ENCODE peak calls at places on chromosome 3, in nine cellular contexts. M, F, H, Y, R, V, L, Z and W are unnamed samples.

GRCh38 chr3:152728346-152728980 is 106.5 kb upstream of the P2RY1 start:
- DNase-seq in H (no peak), F (no peak), Y (no peak), Z (no peak), L (no peak), M (no peak), R (no peak), V (no peak), W (no peak)

GRCh38 chr3:133803474-133803873 is 2.1 kb upstream of the SRPRB start:
- DNase-seq in M (no peak), H (no peak), V (no peak), Y (no peak), F (no peak), L (no peak), Z (no peak), R (no peak), W (no peak)

GRCh38 chr3:108125550-108126071 is 34.8 kb upstream of the CD47 start:
- DNase-seq in V (peak), Y (peak), M (no peak), Z (no peak), R (no peak), F (no peak), L (no peak), H (peak), W (no peak)

GRCh38 chr3:34387831-34388564 is 589.6 kb downstream of the PDCD6IP start:
- DNase-seq in V (no peak), H (no peak), F (no peak), Z (no peak), Y (no peak), R (no peak), L (no peak), M (no peak), W (no peak)

GRCh38 chr3:196270499-196270898 is 17.0 kb downstream of the PCYT1A start:
- DNase-seq in H (no peak), L (no peak), M (no peak), V (no peak), Y (no peak), F (no peak), R (no peak), Z (no peak), W (no peak)

GRCh38 chr3:65568497-65568896 is 470.2 kb downstream of the MAGI1 start:
- DNase-seq in L (no peak), Y (no peak), Z (no peak), M (no peak), V (no peak), F (peak), H (no peak), R (no peak), W (no peak)

GRCh38 chr3:9715764-9716437 is 12.3 kb downstream of the CPNE9 start:
- DNase-seq in M (peak), V (no peak), R (peak), L (peak), H (no peak), F (peak), Y (no peak), Z (peak), W (peak)

GRCh38 chr3:164452707-164453106 is 625.6 kb downstream of the SI start:
- DNase-seq in Z (no peak), L (peak), M (no peak), R (no peak), Y (no peak), V (no peak), H (no peak), F (no peak), W (no peak)

GRCh38 chr3:35760147-35760546 is 120.8 kb downstream of the ARPP21 start:
- DNase-seq in Y (no peak), R (no peak), H (no peak), V (no peak), L (no peak), F (no peak), Z (no peak), M (no peak), W (no peak)

GRCh38 chr3:12237912-12238650 is 50.8 kb upstream of the PPARG start:
- DNase-seq in Z (no peak), F (peak), M (no peak), Y (no peak), R (no peak), V (no peak), L (no peak), H (no peak), W (no peak)

GRCh38 chr3:4079354-4080180 is 223.6 kb upstream of the SETMAR start:
- DNase-seq in F (no peak), H (no peak), L (no peak), V (no peak), R (no peak), Y (no peak), M (no peak), Z (no peak), W (no peak)

GRCh38 chr3:48423883-48424695 is 5.8 kb downstream of the PLXNB1 start:
- DNase-seq in H (no peak), R (no peak), F (no peak), M (no peak), Y (no peak), Z (no peak), V (no peak), L (no peak), W (no peak)

GRCh38 chr3:25281041-25281842 is 146.8 kb upstream of the RARB start:
- DNase-seq in H (no peak), L (no peak), Z (no peak), R (no peak), Y (no peak), V (no peak), F (no peak), M (no peak), W (no peak)

GRCh38 chr3:142211034-142211433 is 14.4 kb downstream of the GK5 start:
- DNase-seq in L (peak), V (no peak), R (no peak), M (no peak), Y (no peak), F (no peak), H (no peak), Z (no peak), W (peak)

GRCh38 chr3:56761887-56762605 is 39.7 kb downstream of the ARHGEF3 start:
- DNase-seq in R (no peak), F (no peak), Z (no peak), M (no peak), L (no peak), V (no peak), Y (no peak), H (no peak), W (no peak)

GRCh38 chr3:163622384-163622783 is 1455.9 kb downstream of the SI start:
- DNase-seq in H (no peak), L (peak), Y (no peak), M (no peak), V (no peak), Z (no peak), F (peak), R (no peak), W (peak)

GRCh38 chr3:4416961-4417360 is 50.1 kb downstream of the SUMF1 start:
- DNase-seq in Z (peak), Y (no peak), L (peak), R (peak), V (no peak), M (peak), F (peak), H (no peak), W (peak)

GRCh38 chr3:69649120-69649519 is 90.1 kb upstream of the MITF start:
- DNase-seq in F (peak), M (peak), Z (no peak), H (no peak), R (peak), Y (no peak), V (no peak), L (peak), W (no peak)

GRCh38 chr3:38165722-38166387 is 518 bp downstream of the OXSR1 start:
- DNase-seq in M (peak), L (no peak), F (no peak), H (no peak), V (no peak), Y (no peak), Z (no peak), R (no peak), W (no peak)